ENCODE peak calls at places on chromosomes 5 and 9, in five cellular contexts. U, K, G, N and S are unnamed samples.

GRCh38 chr5:175658299-175659145 is 651 bp downstream of the HRH2 start:
- DNase-seq in U (no peak), K (no peak), G (no peak), N (no peak), S (no peak)

GRCh38 chr5:149445739-149446369 is 66.8 kb upstream of the IL17B start:
- DNase-seq in U (no peak), K (no peak), G (no peak), N (peak), S (no peak)

GRCh38 chr5:35853652-35854051 is 3.0 kb upstream of the IL7R start:
- DNase-seq in U (peak), K (no peak), G (no peak), N (no peak), S (peak)

GRCh38 chr5:135395451-135395850 is 3.6 kb downstream of the MACROH2A1 start:
- DNase-seq in U (no peak), K (no peak), G (no peak), N (no peak), S (no peak)

GRCh38 chr5:141753971-141754713 is 72.1 kb upstream of the ARAP3 start:
- DNase-seq in U (peak), K (no peak), G (peak), N (peak), S (peak)

GRCh38 chr9:68750786-68751185 is 45.7 kb downstream of the PIP5K1B start:
- DNase-seq in U (no peak), K (no peak), G (no peak), N (no peak), S (no peak)

GRCh38 chr5:127645300-127645726 is 3.6 kb upstream of the CTXN3 start:
- DNase-seq in U (no peak), K (no peak), G (no peak), N (no peak), S (no peak)

GRCh38 chr9:130263601-130264413 is 1.8 kb upstream of the HMCN2 start:
- DNase-seq in U (no peak), K (no peak), G (no peak), N (peak), S (no peak)

GRCh38 chr9:99803694-99804093 is 18.0 kb upstream of the NR4A3 start:
- DNase-seq in U (no peak), K (no peak), G (no peak), N (peak), S (no peak)

GRCh38 chr5:96199713-96200183 is 233.3 kb downstream of the PCSK1 start:
- DNase-seq in U (no peak), K (no peak), G (no peak), N (no peak), S (no peak)

GRCh38 chr9:77909306-77909705 is 122.3 kb downstream of the GNAQ start:
- DNase-seq in U (no peak), K (no peak), G (no peak), N (no peak), S (no peak)

GRCh38 chr9:1366300-1366699 is 316.1 kb downstream of the DMRT2 start:
- DNase-seq in U (no peak), K (no peak), G (no peak), N (no peak), S (no peak)

GRCh38 chr5:50770441-50770840 is 104.0 kb downstream of the PARP8 start:
- DNase-seq in U (no peak), K (no peak), G (no peak), N (no peak), S (no peak)

GRCh38 chr5:167143726-167144125 is 1147.7 kb upstream of the WWC1 start:
- DNase-seq in U (no peak), K (no peak), G (no peak), N (no peak), S (no peak)

GRCh38 chr5:161051920-161052500 is 200.0 kb upstream of the ATP10B start:
- DNase-seq in U (no peak), K (no peak), G (no peak), N (no peak), S (no peak)

GRCh38 chr5:586751-587285 is 25.3 kb upstream of the CEP72 start:
- DNase-seq in U (no peak), K (no peak), G (peak), N (peak), S (peak)

GRCh38 chr9:97985058-97985861 is 2.1 kb downstream of the ANP32B start:
- DNase-seq in U (peak), K (no peak), G (no peak), N (peak), S (peak)

GRCh38 chr9:79120533-79121315 is 451.0 kb upstream of the TLE4 start:
- DNase-seq in U (no peak), K (no peak), G (peak), N (no peak), S (no peak)

GRCh38 chr9:38435526-38435925 is 11.3 kb upstream of the IGFBPL1 start:
- DNase-seq in U (no peak), K (no peak), G (no peak), N (peak), S (no peak)

GRCh38 chr9:9753266-9753665 is 859.5 kb downstream of the PTPRD start:
- DNase-seq in U (no peak), K (no peak), G (no peak), N (no peak), S (no peak)

GRCh38 chr5:163503106-163504090 is 2.0 kb upstream of the MAT2B start:
- DNase-seq in U (no peak), K (no peak), G (peak), N (peak), S (peak)

GRCh38 chr9:101449071-101449721 is 13.6 kb upstream of the ALDOB start:
- DNase-seq in U (peak), K (peak), G (peak), N (peak), S (peak)

GRCh38 chr9:125633116-125633743 is 73.8 kb downstream of the MAPKAP1 start:
- DNase-seq in U (no peak), K (no peak), G (peak), N (peak), S (peak)

GRCh38 chr5:140331638-140332037 is 14.8 kb downstream of the HBEGF start:
- DNase-seq in U (no peak), K (no peak), G (no peak), N (no peak), S (no peak)

GRCh38 chr5:179311091-179311470 is 34.2 kb downstream of the ADAMTS2 start:
- DNase-seq in U (no peak), K (no peak), G (no peak), N (no peak), S (no peak)